ENCODE peak calls at places on chromosomes 12 and 14, in eight cellular contexts. One of them, this sample, is unnamed.

GRCh38 chr12:77724367-77724957 is 106.2 kb upstream of the NAV3 start:
- DNase-seq in neural progenitor cell: peak; percentile 43
- DNase-seq in hepatocyte: peak; percentile 39
- DNase-seq in OCI-LY7: peak; percentile 72
- DNase-seq in MM.1S: peak; percentile 56
- DNase-seq in GM23248: peak; percentile 70
- DNase-seq in HCT116: peak; percentile 47
- DNase-seq in PC-3: peak; percentile 60
- DNase-seq in this sample: peak; percentile 66

GRCh38 chr12:120394483-120395367 is 25.8 kb upstream of the MSI1 start:
- DNase-seq in neural progenitor cell: peak; percentile 92
- DNase-seq in hepatocyte: peak; percentile 56
- DNase-seq in OCI-LY7: no peak
- DNase-seq in MM.1S: no peak
- DNase-seq in GM23248: no peak
- DNase-seq in HCT116: no peak
- DNase-seq in PC-3: peak; percentile 57
- DNase-seq in this sample: peak; percentile 94

GRCh38 chr12:26003065-26003464 is 44.6 kb downstream of the RASSF8 start:
- DNase-seq in neural progenitor cell: no peak
- DNase-seq in hepatocyte: no peak
- DNase-seq in OCI-LY7: no peak
- DNase-seq in MM.1S: no peak
- DNase-seq in GM23248: no peak
- DNase-seq in HCT116: no peak
- DNase-seq in PC-3: no peak
- DNase-seq in this sample: no peak

GRCh38 chr14:104888489-104889373 is 23.7 kb downstream of the CEP170B start:
- DNase-seq in neural progenitor cell: no peak
- DNase-seq in hepatocyte: no peak
- DNase-seq in OCI-LY7: no peak
- DNase-seq in MM.1S: no peak
- DNase-seq in GM23248: no peak
- DNase-seq in HCT116: no peak
- DNase-seq in PC-3: no peak
- DNase-seq in this sample: no peak

GRCh38 chr12:53056901-53057300 is 7.0 kb downstream of the TNS2 start:
- DNase-seq in neural progenitor cell: no peak
- DNase-seq in hepatocyte: no peak
- DNase-seq in OCI-LY7: no peak
- DNase-seq in MM.1S: no peak
- DNase-seq in GM23248: no peak
- DNase-seq in HCT116: no peak
- DNase-seq in PC-3: no peak
- DNase-seq in this sample: no peak

GRCh38 chr12:120774169-120774916 is 48.7 kb downstream of the ACADS start:
- DNase-seq in neural progenitor cell: no peak
- DNase-seq in hepatocyte: no peak
- DNase-seq in OCI-LY7: no peak
- DNase-seq in MM.1S: no peak
- DNase-seq in GM23248: no peak
- DNase-seq in HCT116: no peak
- DNase-seq in PC-3: no peak
- DNase-seq in this sample: no peak

GRCh38 chr12:1518763-1519516 is 75.4 kb downstream of the FBXL14 start:
- DNase-seq in neural progenitor cell: no peak
- DNase-seq in hepatocyte: peak; percentile 40
- DNase-seq in OCI-LY7: no peak
- DNase-seq in MM.1S: no peak
- DNase-seq in GM23248: peak; percentile 83
- DNase-seq in HCT116: peak; percentile 32
- DNase-seq in PC-3: peak; percentile 87
- DNase-seq in this sample: no peak

GRCh38 chr12:127822743-127823433 is 444.1 kb upstream of the TMEM132C start:
- DNase-seq in neural progenitor cell: no peak
- DNase-seq in hepatocyte: peak; percentile 44
- DNase-seq in OCI-LY7: peak; percentile 63
- DNase-seq in MM.1S: no peak
- DNase-seq in GM23248: peak; percentile 14
- DNase-seq in HCT116: no peak
- DNase-seq in PC-3: no peak
- DNase-seq in this sample: no peak

GRCh38 chr12:50971946-50972345 is 19.6 kb downstream of the HIGD1C start:
- DNase-seq in neural progenitor cell: no peak
- DNase-seq in hepatocyte: no peak
- DNase-seq in OCI-LY7: no peak
- DNase-seq in MM.1S: no peak
- DNase-seq in GM23248: peak; percentile 59
- DNase-seq in HCT116: no peak
- DNase-seq in PC-3: no peak
- DNase-seq in this sample: no peak

GRCh38 chr12:15540469-15540872 is 218.2 kb downstream of the PTPRO start:
- DNase-seq in neural progenitor cell: no peak
- DNase-seq in hepatocyte: no peak
- DNase-seq in OCI-LY7: no peak
- DNase-seq in MM.1S: no peak
- DNase-seq in GM23248: peak; percentile 76
- DNase-seq in HCT116: no peak
- DNase-seq in PC-3: no peak
- DNase-seq in this sample: no peak

GRCh38 chr14:87430810-87431209 is 562.2 kb downstream of the GALC start:
- DNase-seq in neural progenitor cell: no peak
- DNase-seq in hepatocyte: no peak
- DNase-seq in OCI-LY7: no peak
- DNase-seq in MM.1S: no peak
- DNase-seq in GM23248: peak; percentile 16
- DNase-seq in HCT116: no peak
- DNase-seq in PC-3: peak; percentile 29
- DNase-seq in this sample: no peak

GRCh38 chr14:99559286-99559990 is 44.6 kb downstream of the CCDC85C start:
- DNase-seq in neural progenitor cell: no peak
- DNase-seq in hepatocyte: no peak
- DNase-seq in OCI-LY7: no peak
- DNase-seq in MM.1S: no peak
- DNase-seq in GM23248: no peak
- DNase-seq in HCT116: no peak
- DNase-seq in PC-3: no peak
- DNase-seq in this sample: no peak
- H3K4me2 ChIP-seq in neural progenitor cell: no peak overlapping the region
- H3K4me2 ChIP-seq in hepatocyte: no peak overlapping the region
- H3K4me2 ChIP-seq in OCI-LY7: no peak overlapping the region
- H3K4me2 ChIP-seq in MM.1S: no peak overlapping the region
- H3K4me2 ChIP-seq in GM23248: no peak overlapping the region
- H3K4me2 ChIP-seq in HCT116: no peak overlapping the region
- H3K4me2 ChIP-seq in PC-3: no peak overlapping the region
- H3K4me2 ChIP-seq in this sample: no peak overlapping the region

GRCh38 chr14:21822109-21822508 is 148.5 kb upstream of the OR4E1 start:
- DNase-seq in neural progenitor cell: no peak
- DNase-seq in hepatocyte: no peak
- DNase-seq in OCI-LY7: no peak
- DNase-seq in MM.1S: no peak
- DNase-seq in GM23248: no peak
- DNase-seq in HCT116: no peak
- DNase-seq in PC-3: no peak
- DNase-seq in this sample: no peak
- TF ChIP-seq EZH2phosphoT487 in neural progenitor cell: no peak
- TF ChIP-seq EZH2phosphoT487 in hepatocyte: no peak
- TF ChIP-seq EZH2phosphoT487 in OCI-LY7: no peak
- TF ChIP-seq EZH2phosphoT487 in MM.1S: no peak
- TF ChIP-seq EZH2phosphoT487 in GM23248: no peak
- TF ChIP-seq EZH2phosphoT487 in HCT116: no peak
- TF ChIP-seq EZH2phosphoT487 in PC-3: no peak
- TF ChIP-seq EZH2phosphoT487 in this sample: no peak

DNA sequence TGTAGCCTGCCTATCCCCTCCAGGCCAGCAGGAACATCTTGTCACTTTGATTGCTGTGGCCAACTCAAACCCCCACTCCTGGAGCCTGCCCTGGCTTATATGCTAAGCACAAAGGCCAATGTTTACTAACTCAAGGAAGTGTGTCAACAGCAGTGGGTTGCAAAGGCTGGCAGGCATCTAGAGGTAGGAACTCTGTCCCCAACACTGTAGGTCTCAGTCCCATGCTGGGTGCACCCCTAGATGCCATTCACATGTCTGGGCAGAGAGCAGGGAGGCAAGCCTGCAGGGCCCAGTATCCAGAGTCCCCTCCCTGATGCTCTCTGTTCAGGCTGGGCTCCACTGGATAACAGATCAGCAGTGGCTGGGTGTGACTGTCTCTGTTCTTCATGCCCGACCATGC is 1.6 kb upstream of the HPD start:
- DNase-seq in neural progenitor cell: no peak
- DNase-seq in hepatocyte: no peak
- DNase-seq in OCI-LY7: no peak
- DNase-seq in MM.1S: no peak
- DNase-seq in GM23248: no peak
- DNase-seq in HCT116: no peak
- DNase-seq in PC-3: no peak
- DNase-seq in this sample: no peak
- H3K4me2 ChIP-seq in neural progenitor cell: no peak overlapping the region
- H3K4me2 ChIP-seq in hepatocyte: no peak overlapping the region
- H3K4me2 ChIP-seq in OCI-LY7: no peak overlapping the region
- H3K4me2 ChIP-seq in MM.1S: no peak overlapping the region
- H3K4me2 ChIP-seq in GM23248: no peak overlapping the region
- H3K4me2 ChIP-seq in HCT116: no peak overlapping the region
- H3K4me2 ChIP-seq in PC-3: no peak overlapping the region
- H3K4me2 ChIP-seq in this sample: no peak overlapping the region

DNA sequence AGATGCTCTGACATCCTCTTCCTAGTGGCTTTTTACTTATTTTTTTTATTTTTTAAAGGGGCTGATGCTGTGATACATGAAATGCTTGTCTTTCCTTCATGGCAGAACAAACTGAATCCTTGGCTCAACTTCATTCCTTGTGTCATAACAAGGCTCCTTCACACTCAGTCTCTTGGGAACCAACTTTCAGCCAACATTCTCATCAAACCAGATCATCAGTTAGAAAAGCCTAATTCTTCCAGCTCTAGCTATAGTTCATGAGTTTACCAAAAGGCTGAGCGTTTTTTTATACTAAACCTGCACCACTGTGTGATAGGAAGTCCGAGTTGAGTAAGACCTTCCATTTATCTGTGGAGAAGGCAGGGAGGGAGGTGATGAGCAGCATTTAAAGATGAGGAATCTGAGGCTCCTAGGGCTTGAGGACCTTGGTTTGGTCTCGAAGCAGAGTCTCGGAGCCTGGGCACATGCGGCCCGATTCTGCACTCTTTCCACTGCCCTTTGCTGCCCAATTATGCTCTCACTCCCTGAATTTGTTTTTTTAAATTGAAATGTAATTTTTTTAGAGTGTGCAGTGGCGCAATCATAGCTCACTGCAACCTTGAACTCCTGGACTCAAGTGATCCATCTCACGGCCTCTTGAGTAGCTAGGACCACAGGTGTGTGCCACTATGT is 8.2 kb downstream of the GPRC5D start:
- DNase-seq in neural progenitor cell: no peak
- DNase-seq in hepatocyte: no peak
- DNase-seq in OCI-LY7: no peak
- DNase-seq in MM.1S: no peak
- DNase-seq in GM23248: peak; percentile 88
- DNase-seq in HCT116: no peak
- DNase-seq in PC-3: no peak
- DNase-seq in this sample: no peak
- TF ChIP-seq EZH2phosphoT487 in neural progenitor cell: no peak
- TF ChIP-seq EZH2phosphoT487 in hepatocyte: no peak
- TF ChIP-seq EZH2phosphoT487 in OCI-LY7: no peak
- TF ChIP-seq EZH2phosphoT487 in MM.1S: no peak
- TF ChIP-seq EZH2phosphoT487 in GM23248: no peak
- TF ChIP-seq EZH2phosphoT487 in HCT116: no peak
- TF ChIP-seq EZH2phosphoT487 in PC-3: no peak
- TF ChIP-seq EZH2phosphoT487 in this sample: no peak

GRCh38 chr14:75119056-75119455 is 7.8 kb downstream of the NEK9 start:
- DNase-seq in neural progenitor cell: no peak
- DNase-seq in hepatocyte: no peak
- DNase-seq in OCI-LY7: no peak
- DNase-seq in MM.1S: no peak
- DNase-seq in GM23248: peak; percentile 26
- DNase-seq in HCT116: no peak
- DNase-seq in PC-3: peak; percentile 16
- DNase-seq in this sample: no peak
- H3K4me2 ChIP-seq in neural progenitor cell: no peak overlapping the region
- H3K4me2 ChIP-seq in hepatocyte: no peak overlapping the region
- H3K4me2 ChIP-seq in OCI-LY7: no peak overlapping the region
- H3K4me2 ChIP-seq in MM.1S: no peak overlapping the region
- H3K4me2 ChIP-seq in GM23248: no peak overlapping the region
- H3K4me2 ChIP-seq in HCT116: no peak overlapping the region
- H3K4me2 ChIP-seq in PC-3: no peak overlapping the region
- H3K4me2 ChIP-seq in this sample: no peak overlapping the region

DNA sequence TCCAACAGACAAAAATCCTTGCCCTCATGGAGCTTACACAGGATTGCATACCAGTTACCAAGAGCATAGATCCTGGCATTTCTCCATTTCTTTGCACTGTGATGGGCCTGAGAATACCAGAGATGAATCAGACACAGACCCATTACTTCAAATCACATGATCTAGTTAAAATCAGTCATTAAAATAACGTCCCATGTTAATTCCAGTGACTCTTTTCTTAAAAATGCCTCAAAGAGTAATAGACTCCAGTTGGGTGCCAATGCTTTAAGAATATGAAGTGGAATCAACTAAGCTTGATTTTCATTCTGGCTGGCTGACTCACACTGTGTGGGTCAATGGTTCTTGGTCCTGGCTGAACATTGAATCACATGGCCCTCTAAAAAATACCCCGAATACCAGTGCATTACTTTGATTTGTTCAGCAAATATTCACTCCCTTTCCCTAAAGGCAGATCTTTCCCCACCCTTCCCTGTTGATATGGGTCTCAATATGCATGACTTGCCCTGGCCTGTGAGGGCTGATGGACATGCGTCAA is 11.0 kb downstream of the ASB2 start:
- DNase-seq in neural progenitor cell: no peak
- DNase-seq in hepatocyte: no peak
- DNase-seq in OCI-LY7: no peak
- DNase-seq in MM.1S: no peak
- DNase-seq in GM23248: peak; percentile 95
- DNase-seq in HCT116: no peak
- DNase-seq in PC-3: peak; percentile 40
- DNase-seq in this sample: no peak
- TF ChIP-seq EZH2phosphoT487 in neural progenitor cell: no peak
- TF ChIP-seq EZH2phosphoT487 in hepatocyte: no peak
- TF ChIP-seq EZH2phosphoT487 in OCI-LY7: no peak
- TF ChIP-seq EZH2phosphoT487 in MM.1S: no peak
- TF ChIP-seq EZH2phosphoT487 in GM23248: no peak
- TF ChIP-seq EZH2phosphoT487 in HCT116: no peak
- TF ChIP-seq EZH2phosphoT487 in PC-3: no peak
- TF ChIP-seq EZH2phosphoT487 in this sample: no peak

DNA sequence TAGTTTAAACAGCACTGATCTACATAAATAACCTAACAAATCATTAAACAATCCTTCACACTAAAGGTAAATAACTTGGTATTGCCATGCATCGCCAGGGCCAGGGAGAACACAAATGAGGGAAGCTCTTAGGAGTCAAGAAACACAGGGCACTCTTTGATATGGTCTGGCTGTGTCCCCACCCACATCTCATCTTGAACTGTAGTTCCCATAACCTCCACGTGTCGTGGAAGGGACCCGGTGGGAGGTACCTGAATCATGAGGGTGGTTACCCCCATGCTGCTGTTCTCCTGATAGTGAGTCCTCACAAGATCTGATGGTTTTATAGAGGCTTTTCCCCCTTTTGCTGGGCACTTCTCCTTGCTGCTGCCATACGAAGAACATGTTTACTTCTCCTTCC is 17.3 kb downstream of the TMEM132D start:
- DNase-seq in neural progenitor cell: no peak
- DNase-seq in hepatocyte: no peak
- DNase-seq in OCI-LY7: no peak
- DNase-seq in MM.1S: no peak
- DNase-seq in GM23248: no peak
- DNase-seq in HCT116: no peak
- DNase-seq in PC-3: no peak
- DNase-seq in this sample: no peak
- H3K4me2 ChIP-seq in neural progenitor cell: no peak overlapping the region
- H3K4me2 ChIP-seq in hepatocyte: no peak overlapping the region
- H3K4me2 ChIP-seq in OCI-LY7: no peak overlapping the region
- H3K4me2 ChIP-seq in MM.1S: no peak overlapping the region
- H3K4me2 ChIP-seq in GM23248: no peak overlapping the region
- H3K4me2 ChIP-seq in HCT116: no peak overlapping the region
- H3K4me2 ChIP-seq in PC-3: no peak overlapping the region
- H3K4me2 ChIP-seq in this sample: no peak overlapping the region

GRCh38 chr12:117031843-117032592 is 67.2 kb downstream of the TESC start:
- DNase-seq in neural progenitor cell: no peak
- DNase-seq in hepatocyte: no peak
- DNase-seq in OCI-LY7: no peak
- DNase-seq in MM.1S: no peak
- DNase-seq in GM23248: no peak
- DNase-seq in HCT116: no peak
- DNase-seq in PC-3: no peak
- DNase-seq in this sample: no peak
- TF ChIP-seq EZH2phosphoT487 in neural progenitor cell: no peak
- TF ChIP-seq EZH2phosphoT487 in hepatocyte: no peak
- TF ChIP-seq EZH2phosphoT487 in OCI-LY7: no peak
- TF ChIP-seq EZH2phosphoT487 in MM.1S: no peak
- TF ChIP-seq EZH2phosphoT487 in GM23248: no peak
- TF ChIP-seq EZH2phosphoT487 in HCT116: no peak
- TF ChIP-seq EZH2phosphoT487 in PC-3: no peak
- TF ChIP-seq EZH2phosphoT487 in this sample: no peak